ENCODE peak calls at places on chromosome 14, in nine cellular contexts. I is endothelial cell of umbilical vein, M is cardiac fibroblast, T is thoracic aorta, R is lung, H is astrocyte of the spinal cord, K is skeletal muscle cell, P is upper lobe of right lung, G is osteoblast. J is an unnamed sample.

GRCh38 chr14:88559852-88560251 is 3.0 kb upstream of the ZC3H14 start:
- DNase-seq in G (peak), M (peak), K (no peak), H (peak), T (no peak), R (no peak), I (no peak), P (no peak), J (peak)

GRCh38 chr14:31884776-31885379 is 192.2 kb upstream of the ARHGAP5 start:
- DNase-seq in P (no peak), I (no peak), M (peak), G (peak), T (no peak), K (no peak), H (peak), R (no peak), J (no peak)

GRCh38 chr14:97757491-97757890 is 960.3 kb downstream of the VRK1 start:
- DNase-seq in M (no peak), R (no peak), K (no peak), P (no peak), I (no peak), T (no peak), H (no peak), G (no peak), J (no peak)

GRCh38 chr14:76770521-76771431 is 9.5 kb downstream of the VASH1 start:
- DNase-seq in R (peak), I (no peak), M (no peak), P (peak), G (peak), T (no peak), H (no peak), K (no peak), J (no peak)

GRCh38 chr14:100568164-100568997 is 18.8 kb downstream of the BEGAIN start:
- DNase-seq in T (no peak), M (no peak), H (no peak), R (no peak), I (no peak), P (no peak), G (no peak), K (no peak), J (no peak)

GRCh38 chr14:95464524-95464923 is 51.9 kb downstream of the SYNE3 start:
- DNase-seq in M (no peak), K (no peak), T (no peak), I (no peak), G (peak), H (no peak), P (no peak), R (no peak), J (no peak)

GRCh38 chr14:88129306-88130056 is 124.5 kb downstream of the GPR65 start:
- DNase-seq in I (peak), G (no peak), H (peak), R (peak), T (peak), K (peak), M (peak), P (no peak), J (peak)

GRCh38 chr14:74508292-74508731 is 14.7 kb downstream of the ISCA2 start:
- DNase-seq in K (no peak), I (no peak), H (no peak), G (peak), R (no peak), T (no peak), P (peak), M (no peak), J (no peak)

GRCh38 chr14:72665259-72665658 is 228.6 kb downstream of the DPF3 start:
- DNase-seq in K (peak), G (peak), T (no peak), M (peak), H (peak), P (no peak), I (peak), R (no peak), J (peak)

GRCh38 chr14:99009875-99010274 is 262.1 kb downstream of the BCL11B start:
- DNase-seq in T (no peak), G (no peak), I (no peak), H (no peak), M (no peak), R (no peak), P (no peak), K (no peak), J (no peak)

GRCh38 chr14:91858536-91859275 is 8.6 kb downstream of the TC2N start:
- DNase-seq in P (no peak), I (peak), T (no peak), M (peak), G (peak), H (peak), K (no peak), R (no peak), J (peak)

GRCh38 chr14:67622675-67623074 is 3.0 kb downstream of the ARG2 start:
- DNase-seq in R (no peak), P (no peak), K (peak), T (no peak), H (peak), I (peak), M (peak), G (peak), J (peak)

GRCh38 chr14:69484444-69485113 is at the start of gene PLEKHD1:
- DNase-seq in H (no peak), P (peak), T (no peak), R (peak), G (no peak), I (no peak), M (no peak), K (no peak), J (no peak)
- H3K4me3 ChIP-seq in H (no peak), P (peak), T (peak), R (no peak), G (peak), I (no peak), M (peak), K (peak), J (peak)

GRCh38 chr14:35051796-35052195 is 5.7 kb downstream of the FAM177A1 start:
- DNase-seq in H (peak), I (no peak), K (no peak), P (no peak), R (no peak), M (peak), G (no peak), T (no peak), J (no peak)
- H3K4me3 ChIP-seq in H (no peak), I (no peak), K (no peak), P (no peak), R (no peak), M (no peak), G (no peak), T (no peak), J (no peak)

DNA sequence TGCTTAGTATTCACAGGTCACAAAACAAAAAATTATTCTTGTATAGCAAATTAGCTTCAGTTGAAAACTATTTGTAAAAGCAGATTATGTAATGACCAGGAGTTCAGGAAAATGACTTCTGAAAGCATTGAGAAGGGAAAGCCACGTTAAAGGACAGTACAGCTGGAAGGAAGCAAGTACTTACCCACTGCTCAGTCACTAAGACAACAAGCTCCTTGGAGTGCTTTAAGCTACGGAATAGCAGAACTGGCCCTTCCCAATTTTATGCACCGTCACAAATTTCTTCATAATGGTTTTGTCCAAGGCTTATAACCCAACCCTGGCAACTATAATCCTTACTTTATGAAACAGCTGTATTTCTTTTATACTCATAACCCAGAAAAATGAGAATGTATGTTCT is 13.0 kb upstream of the SNAPC1 start:
- DNase-seq in I (peak), H (peak), K (no peak), M (peak), T (no peak), P (no peak), G (no peak), R (no peak), J (peak)
- H3K4me3 ChIP-seq in I (no peak), H (no peak), K (peak), M (no peak), T (peak), P (no peak), G (peak), R (no peak), J (peak)

GRCh38 chr14:44607701-44608100 is 100.6 kb upstream of the FSCB start:
- DNase-seq in H (no peak), P (no peak), K (no peak), T (no peak), G (no peak), R (no peak), M (no peak), I (no peak), J (no peak)

GRCh38 chr14:44609201-44609600 is 102.1 kb upstream of the FSCB start:
- DNase-seq in R (no peak), M (no peak), G (no peak), T (no peak), P (no peak), I (no peak), K (no peak), H (no peak), J (no peak)

GRCh38 chr14:44612002-44612401 is 104.9 kb upstream of the FSCB start:
- DNase-seq in K (no peak), G (peak), I (no peak), T (no peak), R (no peak), P (no peak), M (no peak), H (no peak), J (no peak)

GRCh38 chr14:44616204-44616603 is 109.1 kb upstream of the FSCB start:
- DNase-seq in I (no peak), K (no peak), G (no peak), P (no peak), M (no peak), H (no peak), R (no peak), T (no peak), J (no peak)

GRCh38 chr14:44613061-44613712 is 106.1 kb upstream of the FSCB start:
- DNase-seq in M (no peak), G (no peak), P (no peak), K (no peak), H (no peak), T (no peak), I (no peak), R (no peak), J (no peak)
- H3K4me3 ChIP-seq in M (no peak), G (no peak), P (no peak), K (no peak), H (no peak), T (no peak), I (no peak), R (no peak), J (no peak)